ENCODE peak calls at places on chromosomes 7 and 10, in seven cellular contexts. X is naive thymus-derived CD8-positive, alpha-beta T cell; K is GM10248; F is NB4; T is neural progenitor cell; J is head of caudate nucleus; W is GM23338. I is an unnamed sample.

GRCh38 chr10:85791846-85792532 is 574.6 kb downstream of the GRID1 start:
- DNase-seq in W (peak; percentile 1), J (no peak), T (peak; percentile 30), X (no peak), K (no peak), F (peak; percentile 15), I (peak; percentile 22)

GRCh38 chr10:35130588-35131146 is 4.0 kb downstream of the CREM start:
- DNase-seq in F (no peak), J (no peak), X (no peak), K (no peak), W (no peak), T (no peak), I (no peak)

GRCh38 chr10:123156091-123156490 is 1.9 kb downstream of the BUB3 start:
- DNase-seq in X (no peak), F (no peak), T (no peak), W (no peak), K (no peak), J (no peak), I (no peak)

GRCh38 chr10:112951349-112952281 is 1.6 kb downstream of the TCF7L2 start:
- DNase-seq in W (peak; percentile 75), J (peak; percentile 27), F (peak; percentile 72), X (peak; percentile 49), T (peak; percentile 83), K (peak; percentile 34), I (peak; percentile 75)

GRCh38 chr7:111744501-111745155 is 182.3 kb upstream of the IMMP2L start:
- DNase-seq in W (no peak), T (no peak), K (no peak), F (no peak), X (no peak), J (no peak), I (no peak)

GRCh38 chr10:63603709-63604445 is 82.7 kb downstream of the REEP3 start:
- DNase-seq in K (peak; percentile 55), J (no peak), W (no peak), X (no peak), F (no peak), T (no peak), I (no peak)

GRCh38 chr10:91077549-91078017 is 142.9 kb upstream of the PCGF5 start:
- DNase-seq in T (no peak), F (no peak), W (no peak), K (no peak), J (no peak), X (no peak), I (no peak)

GRCh38 chr7:157970744-157971143 is 616.9 kb downstream of the PTPRN2 start:
- DNase-seq in F (no peak), J (no peak), X (no peak), K (no peak), T (no peak), W (no peak), I (no peak)

GRCh38 chr10:75770634-75771081 is 339.2 kb downstream of the LRMDA start:
- DNase-seq in X (no peak), T (no peak), F (no peak), W (no peak), J (no peak), K (no peak), I (no peak)

GRCh38 chr10:43259981-43260761 is 6.7 kb downstream of the RASGEF1A start:
- DNase-seq in K (no peak), F (peak; percentile 28), T (no peak), W (no peak), J (peak; percentile 59), X (no peak), I (no peak)

GRCh38 chr7:85191383-85191782 is 4.5 kb upstream of the SEMA3D start:
- DNase-seq in W (peak; percentile 33), K (no peak), F (peak; percentile 11), J (no peak), X (no peak), T (peak; percentile 9), I (no peak)

GRCh38 chr10:105206616-105207015 is 565.5 kb downstream of the SORCS3 start:
- DNase-seq in W (no peak), T (no peak), F (no peak), X (no peak), J (no peak), K (no peak), I (no peak)

GRCh38 chr10:92689663-92690210 is at the start of gene HHEX:
- DNase-seq in W (no peak), F (peak; percentile 96), J (peak; percentile 22), T (peak; percentile 79), K (peak; percentile 86), X (peak; percentile 24), I (no peak)

GRCh38 chr7:73567701-73568685 is 10.4 kb downstream of the TBL2 start:
- DNase-seq in T (no peak), W (no peak), X (no peak), F (no peak), K (no peak), J (no peak), I (no peak)

GRCh38 chr7:114658188-114658587 is 243.6 kb downstream of the FOXP2 start:
- DNase-seq in X (no peak), F (no peak), W (no peak), J (no peak), T (no peak), K (no peak), I (no peak)

GRCh38 chr7:99840136-99840869 is 12.5 kb downstream of the CYP3A43 start:
- DNase-seq in W (peak; percentile 20), X (no peak), T (no peak), F (no peak), J (no peak), K (no peak), I (no peak)

GRCh38 chr7:30469303-30469702 is 9.3 kb downstream of the NOD1 start:
- DNase-seq in F (no peak), K (no peak), J (peak; percentile 47), T (peak; percentile 85), W (peak; percentile 96), X (no peak), I (no peak)

GRCh38 chr7:42123716-42124115 is 113.3 kb downstream of the GLI3 start:
- DNase-seq in J (no peak), W (no peak), F (no peak), K (no peak), X (no peak), T (no peak), I (no peak)

GRCh38 chr10:93080350-93081046 is 6.8 kb downstream of the CYP26A1 start:
- DNase-seq in J (peak; percentile 50), W (peak; percentile 80), F (peak; percentile 60), T (peak; percentile 66), X (peak; percentile 46), K (peak; percentile 85), I (peak; percentile 42)

GRCh38 chr10:101775273-101776131 is at the start of gene FGF8:
- DNase-seq in F (no peak), W (peak; percentile 32), K (no peak), T (peak; percentile 56), X (no peak), J (no peak), I (no peak)

GRCh38 chr7:85600425-85600824 is 413.6 kb upstream of the SEMA3D start:
- DNase-seq in J (no peak), F (no peak), K (no peak), T (no peak), W (peak; percentile 41), X (no peak), I (no peak)

GRCh38 chr7:77913977-77914607 is 115.5 kb downstream of the PHTF2 start:
- DNase-seq in F (no peak), W (no peak), J (no peak), X (no peak), T (no peak), K (no peak), I (no peak)

GRCh38 chr7:2006921-2007381 is 225.8 kb downstream of the MAD1L1 start:
- DNase-seq in T (no peak), K (no peak), X (no peak), F (no peak), J (peak; percentile 14), W (no peak), I (no peak)

GRCh38 chr7:149724661-149725425 is 48.5 kb downstream of the ZNF467 start:
- DNase-seq in J (no peak), T (no peak), W (no peak), X (no peak), F (no peak), K (no peak), I (no peak)

GRCh38 chr10:110326351-110327032 is 21.8 kb upstream of the SMNDC1 start:
- DNase-seq in K (peak; percentile 32), T (no peak), X (no peak), J (no peak), F (no peak), W (no peak), I (no peak)

GRCh38 chr10:62732841-62733653 is 71.5 kb upstream of the ADO start:
- DNase-seq in X (peak; percentile 84), W (no peak), F (peak; percentile 85), K (peak; percentile 64), T (no peak), J (no peak), I (no peak)

GRCh38 chr7:39554583-39555140 is 11.5 kb upstream of the YAE1 start:
- DNase-seq in F (no peak), J (no peak), T (no peak), W (no peak), K (no peak), X (no peak), I (no peak)

GRCh38 chr10:60358282-60358681 is 31.4 kb downstream of the ANK3 start:
- DNase-seq in J (no peak), W (no peak), F (no peak), X (no peak), K (peak; percentile 47), T (no peak), I (no peak)

GRCh38 chr10:63166742-63167258 is 33.7 kb downstream of the NRBF2 start:
- DNase-seq in T (peak; percentile 75), X (peak; percentile 66), W (peak; percentile 87), F (peak; percentile 84), J (no peak), K (peak; percentile 31), I (peak; percentile 67)

GRCh38 chr7:41103331-41103730 is 599.6 kb downstream of the INHBA start:
- DNase-seq in K (peak; percentile 15), T (no peak), J (no peak), F (no peak), X (no peak), W (peak; percentile 31), I (no peak)